ENCODE peak calls at places on chromosomes 4 and X, in seven cellular contexts. One of them, this sample, is unnamed.

GRCh38 chr4:119038465-119038864 is 97.2 kb upstream of the MYOZ2 start:
- DNase-seq in Calu3: no peak
- DNase-seq in IMR-90: peak
- DNase-seq in fibroblast of lung: peak
- DNase-seq in pancreas: no peak
- DNase-seq in astrocyte: peak
- DNase-seq in mesothelial cell of epicardium: no peak
- DNase-seq in this sample: peak

GRCh38 chrX:120750381-120750780 is 120.5 kb upstream of the C1GALT1C1 start:
- DNase-seq in Calu3: no peak
- DNase-seq in IMR-90: no peak
- DNase-seq in fibroblast of lung: no peak
- DNase-seq in pancreas: no peak
- DNase-seq in astrocyte: no peak
- DNase-seq in mesothelial cell of epicardium: no peak
- DNase-seq in this sample: no peak

GRCh38 chr4:169314906-169315305 is 44.1 kb upstream of the SH3RF1 start:
- DNase-seq in Calu3: peak
- DNase-seq in IMR-90: peak
- DNase-seq in fibroblast of lung: peak
- DNase-seq in pancreas: peak
- DNase-seq in astrocyte: peak
- DNase-seq in mesothelial cell of epicardium: peak
- DNase-seq in this sample: peak

GRCh38 chr4:99008051-99008450 is 12.5 kb downstream of the METAP1 start:
- DNase-seq in Calu3: no peak
- DNase-seq in IMR-90: no peak
- DNase-seq in fibroblast of lung: no peak
- DNase-seq in pancreas: no peak
- DNase-seq in astrocyte: no peak
- DNase-seq in mesothelial cell of epicardium: no peak
- DNase-seq in this sample: no peak

GRCh38 chrX:2694868-2695267 is 3.8 kb downstream of the CD99 start:
- DNase-seq in Calu3: no peak
- DNase-seq in IMR-90: no peak
- DNase-seq in fibroblast of lung: no peak
- DNase-seq in pancreas: no peak
- DNase-seq in astrocyte: no peak
- DNase-seq in mesothelial cell of epicardium: no peak
- DNase-seq in this sample: no peak

GRCh38 chr4:40721730-40722171 is 28.0 kb upstream of the NSUN7 start:
- DNase-seq in Calu3: peak
- DNase-seq in IMR-90: peak
- DNase-seq in fibroblast of lung: no peak
- DNase-seq in pancreas: no peak
- DNase-seq in astrocyte: peak
- DNase-seq in mesothelial cell of epicardium: no peak
- DNase-seq in this sample: peak

GRCh38 chr4:74624351-74625151 is 169.8 kb downstream of the BTC start:
- DNase-seq in Calu3: peak
- DNase-seq in IMR-90: peak
- DNase-seq in fibroblast of lung: peak
- DNase-seq in pancreas: no peak
- DNase-seq in astrocyte: peak
- DNase-seq in mesothelial cell of epicardium: no peak
- DNase-seq in this sample: peak

GRCh38 chr4:117203231-117203630 is 117.9 kb upstream of the TRAM1L1 start:
- DNase-seq in Calu3: no peak
- DNase-seq in IMR-90: no peak
- DNase-seq in fibroblast of lung: no peak
- DNase-seq in pancreas: no peak
- DNase-seq in astrocyte: no peak
- DNase-seq in mesothelial cell of epicardium: no peak
- DNase-seq in this sample: no peak

GRCh38 chrX:153900806-153901752 is 3.4 kb upstream of the AVPR2 start:
- DNase-seq in Calu3: peak
- DNase-seq in IMR-90: peak
- DNase-seq in fibroblast of lung: peak
- DNase-seq in pancreas: peak
- DNase-seq in astrocyte: peak
- DNase-seq in mesothelial cell of epicardium: no peak
- DNase-seq in this sample: peak

GRCh38 chr4:88831063-88831462 is 133.4 kb upstream of the NAP1L5 start:
- DNase-seq in Calu3: no peak
- DNase-seq in IMR-90: no peak
- DNase-seq in fibroblast of lung: no peak
- DNase-seq in pancreas: no peak
- DNase-seq in astrocyte: no peak
- DNase-seq in mesothelial cell of epicardium: no peak
- DNase-seq in this sample: no peak

GRCh38 chr4:99574530-99575314 is at the start of gene MTTP:
- DNase-seq in Calu3: no peak
- DNase-seq in IMR-90: no peak
- DNase-seq in fibroblast of lung: no peak
- DNase-seq in pancreas: no peak
- DNase-seq in astrocyte: no peak
- DNase-seq in mesothelial cell of epicardium: no peak
- DNase-seq in this sample: no peak

GRCh38 chrX:116417968-116418367 is 18.4 kb upstream of the SLC6A14 start:
- DNase-seq in Calu3: no peak
- DNase-seq in IMR-90: no peak
- DNase-seq in fibroblast of lung: no peak
- DNase-seq in pancreas: no peak
- DNase-seq in astrocyte: no peak
- DNase-seq in mesothelial cell of epicardium: no peak
- DNase-seq in this sample: peak

GRCh38 chrX:20217279-20217678 is 49.4 kb downstream of the RPS6KA3 start:
- DNase-seq in Calu3: no peak
- DNase-seq in IMR-90: peak
- DNase-seq in fibroblast of lung: peak
- DNase-seq in pancreas: no peak
- DNase-seq in astrocyte: peak
- DNase-seq in mesothelial cell of epicardium: no peak
- DNase-seq in this sample: peak

GRCh38 chrX:20217906-20218305 is 48.8 kb downstream of the RPS6KA3 start:
- DNase-seq in Calu3: no peak
- DNase-seq in IMR-90: no peak
- DNase-seq in fibroblast of lung: no peak
- DNase-seq in pancreas: no peak
- DNase-seq in astrocyte: no peak
- DNase-seq in mesothelial cell of epicardium: no peak
- DNase-seq in this sample: no peak

GRCh38 chrX:20211261-20211786 is 55.4 kb downstream of the RPS6KA3 start:
- DNase-seq in Calu3: no peak
- DNase-seq in IMR-90: no peak
- DNase-seq in fibroblast of lung: no peak
- DNase-seq in pancreas: no peak
- DNase-seq in astrocyte: no peak
- DNase-seq in mesothelial cell of epicardium: no peak
- DNase-seq in this sample: no peak

GRCh38 chrX:20215565-20215964 is 51.1 kb downstream of the RPS6KA3 start:
- DNase-seq in Calu3: no peak
- DNase-seq in IMR-90: no peak
- DNase-seq in fibroblast of lung: no peak
- DNase-seq in pancreas: no peak
- DNase-seq in astrocyte: no peak
- DNase-seq in mesothelial cell of epicardium: no peak
- DNase-seq in this sample: no peak

DNA sequence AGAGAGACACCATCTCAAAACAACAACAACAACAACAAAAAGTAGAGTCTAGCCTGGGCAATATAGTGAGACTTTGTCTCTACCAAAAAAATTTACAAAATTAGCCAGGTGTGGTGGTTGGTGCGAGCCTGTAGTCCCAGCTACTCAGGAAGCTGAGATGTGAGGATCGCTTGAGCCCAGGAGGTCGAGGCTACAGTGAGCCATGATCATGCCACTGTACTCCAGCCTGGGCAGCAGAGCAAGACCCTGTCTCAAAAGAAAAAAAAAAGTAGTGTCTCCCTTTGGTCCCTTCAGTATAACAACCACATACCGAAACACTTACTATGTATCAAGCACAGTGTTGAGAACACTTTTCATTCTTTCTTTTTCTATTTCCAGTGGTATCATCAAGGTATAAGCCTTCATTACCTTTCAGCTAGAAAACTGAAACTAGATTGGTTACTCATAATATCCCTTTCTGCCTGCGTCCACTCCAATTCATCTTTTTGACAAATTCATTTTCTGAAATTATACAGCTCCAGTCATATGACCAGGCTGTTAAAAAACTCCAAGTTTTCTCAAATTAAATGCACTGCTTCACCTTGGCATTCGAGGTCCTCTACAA is 54.1 kb downstream of the RPS6KA3 start:
- DNase-seq in Calu3: no peak
- DNase-seq in IMR-90: no peak
- DNase-seq in fibroblast of lung: no peak
- DNase-seq in pancreas: no peak
- DNase-seq in astrocyte: no peak
- DNase-seq in mesothelial cell of epicardium: no peak
- DNase-seq in this sample: no peak
- TF ChIP-seq CTCF in Calu3: no peak
- TF ChIP-seq CTCF in IMR-90: no peak
- TF ChIP-seq CTCF in fibroblast of lung: no peak
- TF ChIP-seq CTCF in pancreas: no peak
- TF ChIP-seq CTCF in astrocyte: no peak
- TF ChIP-seq CTCF in mesothelial cell of epicardium: no peak
- TF ChIP-seq CTCF in this sample: no peak

GRCh38 chrX:19912-20571 is 261.1 kb upstream of the PLCXD1 start:
- DNase-seq in Calu3: peak
- DNase-seq in IMR-90: no peak
- DNase-seq in fibroblast of lung: no peak
- DNase-seq in pancreas: no peak
- DNase-seq in astrocyte: no peak
- DNase-seq in mesothelial cell of epicardium: peak
- DNase-seq in this sample: no peak
- TF ChIP-seq CTCF in Calu3: no peak
- TF ChIP-seq CTCF in IMR-90: no peak
- TF ChIP-seq CTCF in fibroblast of lung: no peak
- TF ChIP-seq CTCF in pancreas: no peak
- TF ChIP-seq CTCF in astrocyte: no peak
- TF ChIP-seq CTCF in mesothelial cell of epicardium: no peak
- TF ChIP-seq CTCF in this sample: no peak

GRCh38 chr4:129167640-129168260 is 71.8 kb downstream of the C4orf33 start:
- DNase-seq in Calu3: no peak
- DNase-seq in IMR-90: peak
- DNase-seq in fibroblast of lung: peak
- DNase-seq in pancreas: peak
- DNase-seq in astrocyte: no peak
- DNase-seq in mesothelial cell of epicardium: peak
- DNase-seq in this sample: peak
- TF ChIP-seq CTCF in Calu3: no peak
- TF ChIP-seq CTCF in IMR-90: no peak
- TF ChIP-seq CTCF in fibroblast of lung: no peak
- TF ChIP-seq CTCF in pancreas: no peak
- TF ChIP-seq CTCF in astrocyte: no peak
- TF ChIP-seq CTCF in mesothelial cell of epicardium: no peak
- TF ChIP-seq CTCF in this sample: peak

DNA sequence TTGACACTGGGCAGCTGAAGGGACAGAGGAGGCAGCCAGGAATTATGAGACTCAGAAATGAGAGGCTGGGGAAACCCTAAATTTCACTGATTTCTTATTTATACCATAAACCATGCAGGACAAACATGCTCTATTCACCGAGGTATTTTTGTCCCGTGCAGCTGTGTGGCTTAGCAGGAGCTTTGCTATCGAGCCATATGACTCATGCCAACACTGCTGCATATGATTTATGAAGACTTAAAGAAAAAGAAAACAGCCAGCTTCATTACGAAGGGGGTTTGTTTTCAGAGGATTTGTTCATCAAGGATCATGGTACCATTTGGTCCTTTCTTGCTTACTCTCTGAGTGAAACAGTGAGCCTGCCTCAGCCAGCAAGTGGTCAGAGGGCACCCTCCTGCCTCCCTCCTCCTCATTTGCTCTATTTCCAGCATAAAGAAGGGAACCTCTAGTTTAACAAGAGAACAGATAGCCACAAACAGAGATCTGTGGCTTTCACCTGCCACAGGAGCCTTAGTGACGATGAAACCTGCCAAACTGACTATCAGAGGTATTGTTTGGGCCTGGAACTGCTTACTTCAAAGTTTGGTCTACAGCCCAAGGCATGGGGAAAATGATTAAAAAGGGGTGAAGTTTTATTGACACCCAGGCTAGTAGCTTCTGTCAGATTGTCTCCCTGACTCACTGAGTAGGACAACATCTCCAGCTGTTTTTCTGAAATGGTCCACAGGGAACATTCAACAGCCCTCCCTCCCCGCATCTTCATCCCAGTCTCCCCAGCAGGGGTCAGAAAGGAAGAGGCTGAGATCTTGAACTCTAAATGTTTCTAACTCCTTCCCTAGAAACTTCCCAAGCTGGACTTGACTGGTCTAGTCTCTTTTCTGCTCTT is 80.1 kb upstream of the MAML3 start:
- DNase-seq in Calu3: no peak
- DNase-seq in IMR-90: peak
- DNase-seq in fibroblast of lung: peak
- DNase-seq in pancreas: no peak
- DNase-seq in astrocyte: peak
- DNase-seq in mesothelial cell of epicardium: no peak
- DNase-seq in this sample: peak
- TF ChIP-seq CTCF in Calu3: no peak
- TF ChIP-seq CTCF in IMR-90: no peak
- TF ChIP-seq CTCF in fibroblast of lung: no peak
- TF ChIP-seq CTCF in pancreas: no peak
- TF ChIP-seq CTCF in astrocyte: no peak
- TF ChIP-seq CTCF in mesothelial cell of epicardium: no peak
- TF ChIP-seq CTCF in this sample: no peak

DNA sequence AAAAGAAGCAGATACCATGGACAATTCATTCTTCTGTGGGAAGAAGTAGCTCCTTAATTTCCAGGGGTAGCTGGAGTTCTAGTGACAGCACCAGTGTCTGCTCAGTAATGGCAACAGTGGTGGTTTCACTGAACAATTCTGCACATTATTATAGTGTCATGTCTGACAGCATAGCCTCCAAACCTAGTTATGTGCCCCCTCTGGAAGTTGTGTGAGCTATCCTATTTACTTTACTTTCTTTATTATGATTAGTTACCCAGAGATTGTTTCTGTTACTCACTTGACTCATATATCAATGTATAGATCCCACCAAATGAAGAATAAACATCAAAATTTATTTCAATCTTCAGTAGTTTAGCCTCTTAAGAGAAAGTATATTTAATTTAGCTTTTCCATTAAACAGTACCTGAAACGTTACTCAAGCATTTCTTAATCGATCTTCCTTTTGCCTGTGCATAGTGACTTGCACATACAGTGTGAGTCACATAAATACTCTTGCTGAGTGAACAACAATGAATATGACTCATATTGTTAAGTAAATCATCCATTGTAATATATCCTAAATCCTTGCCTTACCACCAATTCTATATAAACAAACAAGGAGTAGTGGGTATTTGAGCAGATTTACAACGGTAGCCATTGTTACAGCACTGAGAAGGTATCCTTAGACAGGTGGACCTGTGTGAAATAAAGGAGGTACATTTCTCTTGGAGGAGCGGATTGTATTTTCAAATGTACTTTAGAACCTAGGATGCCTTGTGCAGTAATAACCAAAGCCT is 534.7 kb downstream of the ANKRD50 start:
- DNase-seq in Calu3: no peak
- DNase-seq in IMR-90: peak
- DNase-seq in fibroblast of lung: peak
- DNase-seq in pancreas: no peak
- DNase-seq in astrocyte: peak
- DNase-seq in mesothelial cell of epicardium: no peak
- DNase-seq in this sample: peak
- TF ChIP-seq CTCF in Calu3: no peak
- TF ChIP-seq CTCF in IMR-90: no peak
- TF ChIP-seq CTCF in fibroblast of lung: no peak
- TF ChIP-seq CTCF in pancreas: no peak
- TF ChIP-seq CTCF in astrocyte: no peak
- TF ChIP-seq CTCF in mesothelial cell of epicardium: no peak
- TF ChIP-seq CTCF in this sample: no peak